ENCODE peak calls at places on chromosomes 5 and 9, in six cellular contexts. One of them, this sample, is unnamed.

GRCh38 chr9:15423328-15423985 is 781 bp downstream of the SNAPC3 start:
- DNase-seq in astrocyte of the spinal cord: peak; percentile 50
- DNase-seq in heart right ventricle: no peak
- DNase-seq in GM23338: peak; percentile 32
- DNase-seq in fibroblast of lung: peak; percentile 58
- DNase-seq in stomach: no peak
- DNase-seq in this sample: peak; percentile 49

GRCh38 chr9:23123048-23123632 is 676.5 kb downstream of the DMRTA1 start:
- DNase-seq in astrocyte of the spinal cord: peak; percentile 61
- DNase-seq in heart right ventricle: no peak
- DNase-seq in GM23338: peak; percentile 72
- DNase-seq in fibroblast of lung: peak; percentile 1
- DNase-seq in stomach: no peak
- DNase-seq in this sample: peak; percentile 7

GRCh38 chr9:99488109-99489042 is 266.3 kb downstream of the SEC61B start:
- DNase-seq in astrocyte of the spinal cord: no peak
- DNase-seq in heart right ventricle: no peak
- DNase-seq in GM23338: no peak
- DNase-seq in fibroblast of lung: no peak
- DNase-seq in stomach: no peak
- DNase-seq in this sample: peak; percentile 21

GRCh38 chr5:176530983-176531901 is 6.0 kb downstream of the RNF44 start:
- DNase-seq in astrocyte of the spinal cord: peak; percentile 54
- DNase-seq in heart right ventricle: no peak
- DNase-seq in GM23338: no peak
- DNase-seq in fibroblast of lung: peak; percentile 51
- DNase-seq in stomach: no peak
- DNase-seq in this sample: peak; percentile 56

GRCh38 chr5:178350361-178351220 is 118.0 kb upstream of the PHYKPL start:
- DNase-seq in astrocyte of the spinal cord: no peak
- DNase-seq in heart right ventricle: no peak
- DNase-seq in GM23338: no peak
- DNase-seq in fibroblast of lung: no peak
- DNase-seq in stomach: no peak
- DNase-seq in this sample: no peak

GRCh38 chr5:141186897-141187512 is at the start of gene PCDHB9:
- DNase-seq in astrocyte of the spinal cord: no peak
- DNase-seq in heart right ventricle: no peak
- DNase-seq in GM23338: peak; percentile 86
- DNase-seq in fibroblast of lung: peak; percentile 6
- DNase-seq in stomach: no peak
- DNase-seq in this sample: peak; percentile 79

GRCh38 chr5:127959152-127959764 is 124.3 kb upstream of the SLC12A2 start:
- DNase-seq in astrocyte of the spinal cord: peak; percentile 94
- DNase-seq in heart right ventricle: peak; percentile 65
- DNase-seq in GM23338: no peak
- DNase-seq in fibroblast of lung: peak; percentile 81
- DNase-seq in stomach: peak; percentile 70
- DNase-seq in this sample: no peak

GRCh38 chr5:37172957-37173356 is 76.2 kb downstream of the CPLANE1 start:
- DNase-seq in astrocyte of the spinal cord: no peak
- DNase-seq in heart right ventricle: no peak
- DNase-seq in GM23338: no peak
- DNase-seq in fibroblast of lung: no peak
- DNase-seq in stomach: no peak
- DNase-seq in this sample: no peak

GRCh38 chr9:89661391-89661949 is 56.7 kb downstream of the GADD45G start:
- DNase-seq in astrocyte of the spinal cord: no peak
- DNase-seq in heart right ventricle: no peak
- DNase-seq in GM23338: no peak
- DNase-seq in fibroblast of lung: no peak
- DNase-seq in stomach: peak; percentile 55
- DNase-seq in this sample: no peak

GRCh38 chr9:104743377-104743985 is 4.0 kb upstream of the NIPSNAP3A start:
- DNase-seq in astrocyte of the spinal cord: peak; percentile 70
- DNase-seq in heart right ventricle: no peak
- DNase-seq in GM23338: peak; percentile 67
- DNase-seq in fibroblast of lung: peak; percentile 78
- DNase-seq in stomach: no peak
- DNase-seq in this sample: peak; percentile 61

GRCh38 chr5:139382371-139382770 is 726 bp downstream of the SLC23A1 start:
- DNase-seq in astrocyte of the spinal cord: no peak
- DNase-seq in heart right ventricle: no peak
- DNase-seq in GM23338: no peak
- DNase-seq in fibroblast of lung: no peak
- DNase-seq in stomach: no peak
- DNase-seq in this sample: no peak

GRCh38 chr9:70789086-70789485 is 332.3 kb downstream of the TRPM3 start:
- DNase-seq in astrocyte of the spinal cord: no peak
- DNase-seq in heart right ventricle: no peak
- DNase-seq in GM23338: no peak
- DNase-seq in fibroblast of lung: no peak
- DNase-seq in stomach: no peak
- DNase-seq in this sample: no peak

GRCh38 chr9:121663591-121663990 is 12.2 kb downstream of the DAB2IP start:
- DNase-seq in astrocyte of the spinal cord: no peak
- DNase-seq in heart right ventricle: no peak
- DNase-seq in GM23338: no peak
- DNase-seq in fibroblast of lung: no peak
- DNase-seq in stomach: no peak
- DNase-seq in this sample: no peak

GRCh38 chr9:137219757-137220316 is 2.2 kb downstream of the RNF208 start:
- DNase-seq in astrocyte of the spinal cord: no peak
- DNase-seq in heart right ventricle: no peak
- DNase-seq in GM23338: no peak
- DNase-seq in fibroblast of lung: no peak
- DNase-seq in stomach: no peak
- DNase-seq in this sample: no peak

GRCh38 chr9:137221095-137221374 is 1.0 kb downstream of the RNF208 start:
- DNase-seq in astrocyte of the spinal cord: no peak
- DNase-seq in heart right ventricle: no peak
- DNase-seq in GM23338: no peak
- DNase-seq in fibroblast of lung: no peak
- DNase-seq in stomach: no peak
- DNase-seq in this sample: no peak

GRCh38 chr9:137220317-137221094 is 1.5 kb downstream of the RNF208 start:
- DNase-seq in astrocyte of the spinal cord: no peak
- DNase-seq in heart right ventricle: no peak
- DNase-seq in GM23338: peak; percentile 31
- DNase-seq in fibroblast of lung: no peak
- DNase-seq in stomach: no peak
- DNase-seq in this sample: peak; percentile 74

GRCh38 chr9:137222190-137223077 is at the start of gene RNF208:
- DNase-seq in astrocyte of the spinal cord: no peak
- DNase-seq in heart right ventricle: peak; percentile 45
- DNase-seq in GM23338: peak; percentile 50
- DNase-seq in fibroblast of lung: no peak
- DNase-seq in stomach: no peak
- DNase-seq in this sample: peak; percentile 87

DNA sequence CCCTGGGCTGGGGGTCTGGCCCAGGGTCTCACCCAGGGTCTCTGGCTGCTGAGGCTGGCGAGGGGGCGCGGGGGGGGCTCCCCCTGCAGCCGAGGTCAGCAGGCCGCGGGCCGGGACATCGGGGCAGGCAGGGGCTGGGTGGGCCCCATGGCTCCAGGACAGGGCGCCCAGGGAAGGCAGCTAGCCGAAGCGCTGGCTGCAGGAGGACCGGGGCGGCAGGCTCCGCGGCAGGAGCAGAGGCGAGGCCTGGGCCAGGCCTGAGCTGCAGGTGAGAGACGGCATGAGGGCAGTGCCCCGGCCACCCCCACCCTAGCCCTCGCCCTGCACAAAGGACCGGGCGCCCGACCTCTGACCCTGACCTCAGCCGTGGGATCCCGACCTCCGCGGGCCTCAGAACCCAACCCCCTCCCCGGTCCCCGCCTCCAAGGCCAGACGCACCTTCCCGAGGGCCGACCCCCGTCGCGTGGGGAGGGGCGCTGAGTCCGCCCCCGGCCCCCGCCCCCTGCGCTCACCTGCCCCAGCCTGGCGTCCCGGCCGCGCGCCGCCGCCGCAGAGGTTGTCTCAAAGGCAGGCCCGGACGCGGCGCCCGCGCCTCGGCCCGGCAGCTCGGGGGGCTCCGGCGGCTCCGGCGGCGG is 446 bp downstream of the RNF208 start:
- DNase-seq in astrocyte of the spinal cord: no peak
- DNase-seq in heart right ventricle: no peak
- DNase-seq in GM23338: peak; percentile 71
- DNase-seq in fibroblast of lung: no peak
- DNase-seq in stomach: no peak
- DNase-seq in this sample: peak; percentile 94
- H3K4me3 ChIP-seq in astrocyte of the spinal cord: peak overlapping the region; percentile 24
- H3K4me3 ChIP-seq in heart right ventricle: peak overlapping the region; percentile 52
- H3K4me3 ChIP-seq in GM23338: peak overlapping the region; percentile 58
- H3K4me3 ChIP-seq in fibroblast of lung: peak overlapping the region; percentile 33
- H3K4me3 ChIP-seq in stomach: peak overlapping the region; percentile 45
- H3K4me3 ChIP-seq in this sample: peak overlapping the region; percentile 51

DNA sequence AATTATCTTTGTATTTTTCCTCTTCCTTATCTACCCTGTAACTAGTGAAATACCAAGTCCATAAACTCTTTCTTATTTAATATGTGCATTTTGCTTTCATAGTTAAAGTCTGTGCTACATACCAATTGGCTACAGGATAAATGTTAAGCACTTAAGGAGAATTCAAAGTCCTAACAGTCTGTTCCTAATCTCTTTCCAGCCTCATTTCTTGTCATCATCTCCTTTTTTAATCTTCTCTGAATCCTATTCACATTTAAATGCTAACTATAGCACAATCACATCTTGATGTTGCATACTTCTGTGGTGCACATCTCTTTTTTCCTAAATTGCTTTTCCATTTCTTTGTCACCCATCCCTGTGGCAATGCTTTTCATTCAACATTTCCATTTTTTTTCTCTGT is 996.1 kb upstream of the TYRP1 start:
- DNase-seq in astrocyte of the spinal cord: no peak
- DNase-seq in heart right ventricle: no peak
- DNase-seq in GM23338: no peak
- DNase-seq in fibroblast of lung: no peak
- DNase-seq in stomach: no peak
- DNase-seq in this sample: no peak
- H3K4me3 ChIP-seq in astrocyte of the spinal cord: no peak overlapping the region
- H3K4me3 ChIP-seq in heart right ventricle: no peak overlapping the region
- H3K4me3 ChIP-seq in GM23338: no peak overlapping the region
- H3K4me3 ChIP-seq in fibroblast of lung: no peak overlapping the region
- H3K4me3 ChIP-seq in stomach: no peak overlapping the region
- H3K4me3 ChIP-seq in this sample: no peak overlapping the region

GRCh38 chr5:136012041-136012804 is 16.6 kb upstream of the TGFBI start:
- DNase-seq in astrocyte of the spinal cord: peak; percentile 45
- DNase-seq in heart right ventricle: no peak
- DNase-seq in GM23338: no peak
- DNase-seq in fibroblast of lung: peak; percentile 70
- DNase-seq in stomach: no peak
- DNase-seq in this sample: no peak
- H3K4me3 ChIP-seq in astrocyte of the spinal cord: no peak overlapping the region
- H3K4me3 ChIP-seq in heart right ventricle: no peak overlapping the region
- H3K4me3 ChIP-seq in GM23338: no peak overlapping the region
- H3K4me3 ChIP-seq in fibroblast of lung: no peak overlapping the region
- H3K4me3 ChIP-seq in stomach: no peak overlapping the region
- H3K4me3 ChIP-seq in this sample: no peak overlapping the region

DNA sequence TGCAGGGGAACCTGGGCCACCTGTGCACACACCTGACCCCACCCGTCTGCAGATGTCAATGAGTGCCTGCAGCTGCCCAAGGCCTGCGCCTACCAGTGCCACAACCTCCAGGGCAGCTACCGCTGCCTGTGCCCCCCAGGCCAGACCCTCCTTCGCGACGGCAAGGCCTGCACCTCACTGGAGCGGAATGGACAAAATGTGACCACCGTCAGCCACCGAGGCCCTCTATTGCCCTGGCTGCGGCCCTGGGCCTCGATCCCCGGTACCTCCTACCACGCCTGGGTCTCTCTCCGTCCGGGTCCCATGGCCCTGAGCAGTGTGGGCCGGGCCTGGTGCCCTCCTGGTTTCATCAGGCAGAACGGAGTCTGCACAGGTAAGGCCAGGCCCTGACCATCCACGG is 14.5 kb upstream of the ASS1 start:
- DNase-seq in astrocyte of the spinal cord: no peak
- DNase-seq in heart right ventricle: no peak
- DNase-seq in GM23338: no peak
- DNase-seq in fibroblast of lung: no peak
- DNase-seq in stomach: no peak
- DNase-seq in this sample: no peak
- H3K4me3 ChIP-seq in astrocyte of the spinal cord: no peak overlapping the region
- H3K4me3 ChIP-seq in heart right ventricle: no peak overlapping the region
- H3K4me3 ChIP-seq in GM23338: no peak overlapping the region
- H3K4me3 ChIP-seq in fibroblast of lung: no peak overlapping the region
- H3K4me3 ChIP-seq in stomach: no peak overlapping the region
- H3K4me3 ChIP-seq in this sample: no peak overlapping the region

GRCh38 chr5:1851290-1851934 is 31.3 kb downstream of the IRX4 start:
- DNase-seq in astrocyte of the spinal cord: no peak
- DNase-seq in heart right ventricle: no peak
- DNase-seq in GM23338: peak; percentile 73
- DNase-seq in fibroblast of lung: no peak
- DNase-seq in stomach: no peak
- DNase-seq in this sample: peak; percentile 87
- H3K4me3 ChIP-seq in astrocyte of the spinal cord: no peak overlapping the region
- H3K4me3 ChIP-seq in heart right ventricle: no peak overlapping the region
- H3K4me3 ChIP-seq in GM23338: peak overlapping the region; percentile 60
- H3K4me3 ChIP-seq in fibroblast of lung: no peak overlapping the region
- H3K4me3 ChIP-seq in stomach: no peak overlapping the region
- H3K4me3 ChIP-seq in this sample: peak overlapping the region; percentile 41

DNA sequence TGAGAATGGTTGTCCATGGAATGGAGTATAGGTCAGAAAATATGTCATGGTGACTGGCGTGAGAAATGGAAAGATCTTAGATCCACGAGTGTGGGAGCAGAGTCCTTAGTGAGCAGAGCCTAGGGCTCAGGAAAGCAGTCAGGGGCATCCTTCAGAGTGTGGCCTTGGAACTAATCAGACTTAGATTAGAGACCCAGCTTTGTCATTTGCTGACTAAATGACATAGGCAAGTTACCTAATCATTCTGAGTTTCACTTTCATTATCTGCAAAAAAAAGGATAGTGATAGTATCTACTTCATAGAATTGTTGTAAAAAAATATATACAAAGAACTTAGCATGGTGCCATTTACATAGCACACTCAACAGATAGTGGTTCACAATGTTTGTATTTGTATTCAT is 24.3 kb upstream of the SLIT3 start:
- DNase-seq in astrocyte of the spinal cord: no peak
- DNase-seq in heart right ventricle: no peak
- DNase-seq in GM23338: no peak
- DNase-seq in fibroblast of lung: no peak
- DNase-seq in stomach: no peak
- DNase-seq in this sample: no peak
- H3K4me3 ChIP-seq in astrocyte of the spinal cord: no peak overlapping the region
- H3K4me3 ChIP-seq in heart right ventricle: no peak overlapping the region
- H3K4me3 ChIP-seq in GM23338: no peak overlapping the region
- H3K4me3 ChIP-seq in fibroblast of lung: no peak overlapping the region
- H3K4me3 ChIP-seq in stomach: no peak overlapping the region
- H3K4me3 ChIP-seq in this sample: no peak overlapping the region

GRCh38 chr9:3191715-3192114 is 334.1 kb downstream of the RFX3 start:
- DNase-seq in astrocyte of the spinal cord: no peak
- DNase-seq in heart right ventricle: no peak
- DNase-seq in GM23338: no peak
- DNase-seq in fibroblast of lung: no peak
- DNase-seq in stomach: no peak
- DNase-seq in this sample: no peak
- H3K4me3 ChIP-seq in astrocyte of the spinal cord: no peak overlapping the region
- H3K4me3 ChIP-seq in heart right ventricle: no peak overlapping the region
- H3K4me3 ChIP-seq in GM23338: no peak overlapping the region
- H3K4me3 ChIP-seq in fibroblast of lung: no peak overlapping the region
- H3K4me3 ChIP-seq in stomach: no peak overlapping the region
- H3K4me3 ChIP-seq in this sample: no peak overlapping the region